ENCODE peak calls at places on chromosome 12, in five cellular contexts. Y is CD4-positive, CD25-positive, alpha-beta regulatory T cell; T is cardiac muscle cell; B is body of pancreas; U is tibial artery. G is an unnamed sample.

GRCh38 chr12:112353389-112353788 is 28.8 kb downstream of the HECTD4 start:
- DNase-seq in U (no peak), T (peak), B (no peak), Y (peak), G (no peak)

GRCh38 chr12:83017001-83017400 is 330.3 kb downstream of the TMTC2 start:
- DNase-seq in B (no peak), T (no peak), Y (no peak), U (no peak), G (no peak)

GRCh38 chr12:53424626-53425514 is 1.2 kb downstream of the AMHR2 start:
- DNase-seq in T (peak), Y (no peak), B (peak), U (no peak), G (no peak)

GRCh38 chr12:122395319-122395718 is 27.1 kb downstream of the CLIP1 start:
- DNase-seq in B (no peak), U (no peak), Y (peak), T (peak), G (no peak)

GRCh38 chr12:1741154-1741949 is 50.5 kb downstream of the ADIPOR2 start:
- DNase-seq in B (no peak), U (no peak), Y (no peak), T (no peak), G (no peak)

GRCh38 chr12:15527201-15527782 is 205.0 kb downstream of the PTPRO start:
- DNase-seq in T (peak), U (peak), Y (no peak), B (no peak), G (no peak)

GRCh38 chr12:100830003-100830795 is 35.6 kb downstream of the ANO4 start:
- DNase-seq in Y (no peak), U (no peak), T (no peak), B (no peak), G (no peak)

GRCh38 chr12:57046947-57047890 is 2.7 kb downstream of the MYO1A start:
- DNase-seq in U (no peak), B (no peak), T (no peak), Y (peak), G (no peak)

GRCh38 chr12:42924482-42924881 is 334.9 kb upstream of the PRICKLE1 start:
- DNase-seq in B (no peak), Y (no peak), T (no peak), U (no peak), G (no peak)

GRCh38 chr12:66662729-66663128 is 16.1 kb downstream of the GRIP1 start:
- DNase-seq in T (peak), U (no peak), B (no peak), Y (no peak), G (no peak)

GRCh38 chr12:121964813-121965643 is 46.6 kb downstream of the CFAP251 start:
- DNase-seq in T (peak), U (no peak), B (no peak), Y (no peak), G (no peak)

GRCh38 chr12:80580254-80580653 is 127.2 kb upstream of the MYF6 start:
- DNase-seq in Y (no peak), B (no peak), U (no peak), T (peak), G (no peak)

GRCh38 chr12:53482626-53483165 is 16.6 kb downstream of the MAP3K12 start:
- DNase-seq in B (no peak), T (no peak), Y (no peak), U (no peak), G (no peak)

GRCh38 chr12:66418908-66419307 is 116.6 kb downstream of the HELB start:
- DNase-seq in Y (no peak), T (no peak), B (no peak), U (no peak), G (no peak)

GRCh38 chr12:29726321-29726692 is 57.4 kb downstream of the TMTC1 start:
- DNase-seq in U (no peak), B (no peak), Y (no peak), T (peak), G (no peak)

GRCh38 chr12:19779393-19780056 is 340.2 kb downstream of the AEBP2 start:
- DNase-seq in U (no peak), Y (no peak), T (peak), B (no peak), G (no peak)

GRCh38 chr12:95998611-95999300 is 2.6 kb upstream of the HAL start:
- DNase-seq in B (peak), T (peak), U (no peak), Y (peak), G (peak)

GRCh38 chr12:79883216-79883615 is 51.7 kb downstream of the PPP1R12A start:
- DNase-seq in B (no peak), Y (no peak), U (no peak), T (peak), G (no peak)

GRCh38 chr12:12483438-12483837 is 79.2 kb downstream of the DUSP16 start:
- DNase-seq in T (no peak), U (no peak), Y (peak), B (no peak), G (no peak)

GRCh38 chr12:51419473-51420228 is 5.0 kb upstream of the SLC4A8 start:
- DNase-seq in B (no peak), T (no peak), Y (no peak), U (no peak), G (no peak)

GRCh38 chr12:113057565-113058485 is 1.3 kb downstream of the DTX1 start:
- DNase-seq in B (no peak), T (no peak), Y (no peak), U (no peak), G (no peak)

GRCh38 chr12:32166510-32166909 is 59.9 kb downstream of the BICD1 start:
- DNase-seq in U (no peak), B (no peak), Y (no peak), T (no peak), G (no peak)

GRCh38 chr12:51901881-51902280 is 5.4 kb upstream of the ACVRL1 start:
- DNase-seq in U (peak), T (no peak), Y (no peak), B (no peak), G (no peak)

GRCh38 chr12:79057540-79057939 is 193.0 kb downstream of the SYT1 start:
- DNase-seq in Y (no peak), U (no peak), T (no peak), B (no peak), G (no peak)

GRCh38 chr12:64610660-64611429 is 550 bp downstream of the RASSF3 start:
- DNase-seq in Y (peak), U (peak), B (peak), T (peak), G (peak)

GRCh38 chr12:68636268-68636667 is 25.6 kb downstream of the RAP1B start:
- DNase-seq in U (no peak), Y (no peak), B (no peak), T (peak), G (no peak)

GRCh38 chr12:98645572-98646067 is 530 bp downstream of the APAF1 start:
- DNase-seq in Y (peak), T (no peak), U (peak), B (no peak), G (peak)

GRCh38 chr12:107486140-107486892 is 199.3 kb upstream of the PWP1 start:
- DNase-seq in T (no peak), Y (no peak), B (no peak), U (no peak), G (no peak)

GRCh38 chr12:116878567-116879508 is 2.4 kb downstream of the HRK start:
- DNase-seq in Y (peak), B (no peak), U (no peak), T (peak), G (no peak)

GRCh38 chr12:106157802-106158201 is 19.0 kb upstream of the NUAK1 start:
- DNase-seq in U (no peak), T (no peak), B (no peak), Y (no peak), G (no peak)

GRCh38 chr12:116867523-116867922 is 13.7 kb downstream of the HRK start:
- DNase-seq in U (no peak), Y (no peak), B (no peak), T (no peak), G (no peak)

GRCh38 chr12:51368640-51369517 is 22.3 kb downstream of the GALNT6 start:
- DNase-seq in U (no peak), Y (peak), T (peak), B (no peak), G (peak)

GRCh38 chr12:32322354-32322753 is 77.0 kb upstream of the FGD4 start:
- DNase-seq in T (no peak), Y (no peak), U (no peak), B (no peak), G (no peak)

GRCh38 chr12:46373303-46374182 is 970 bp upstream of the SLC38A2 start:
- DNase-seq in B (peak), T (peak), U (peak), Y (peak), G (no peak)

GRCh38 chr12:102294568-102294967 is 96.9 kb upstream of the PMCH start:
- DNase-seq in T (no peak), B (no peak), U (no peak), Y (no peak), G (no peak)

GRCh38 chr12:85627584-85627983 is 208.6 kb downstream of the RASSF9 start:
- DNase-seq in T (peak), U (no peak), B (no peak), Y (no peak), G (no peak)

GRCh38 chr12:116037941-116038837 is 239.3 kb downstream of the MED13L start:
- DNase-seq in U (no peak), T (peak), Y (no peak), B (no peak), G (no peak)

GRCh38 chr12:123150273-123150803 is 552 bp downstream of the PITPNM2 start:
- DNase-seq in Y (no peak), T (no peak), B (peak), U (no peak), G (no peak)

DNA sequence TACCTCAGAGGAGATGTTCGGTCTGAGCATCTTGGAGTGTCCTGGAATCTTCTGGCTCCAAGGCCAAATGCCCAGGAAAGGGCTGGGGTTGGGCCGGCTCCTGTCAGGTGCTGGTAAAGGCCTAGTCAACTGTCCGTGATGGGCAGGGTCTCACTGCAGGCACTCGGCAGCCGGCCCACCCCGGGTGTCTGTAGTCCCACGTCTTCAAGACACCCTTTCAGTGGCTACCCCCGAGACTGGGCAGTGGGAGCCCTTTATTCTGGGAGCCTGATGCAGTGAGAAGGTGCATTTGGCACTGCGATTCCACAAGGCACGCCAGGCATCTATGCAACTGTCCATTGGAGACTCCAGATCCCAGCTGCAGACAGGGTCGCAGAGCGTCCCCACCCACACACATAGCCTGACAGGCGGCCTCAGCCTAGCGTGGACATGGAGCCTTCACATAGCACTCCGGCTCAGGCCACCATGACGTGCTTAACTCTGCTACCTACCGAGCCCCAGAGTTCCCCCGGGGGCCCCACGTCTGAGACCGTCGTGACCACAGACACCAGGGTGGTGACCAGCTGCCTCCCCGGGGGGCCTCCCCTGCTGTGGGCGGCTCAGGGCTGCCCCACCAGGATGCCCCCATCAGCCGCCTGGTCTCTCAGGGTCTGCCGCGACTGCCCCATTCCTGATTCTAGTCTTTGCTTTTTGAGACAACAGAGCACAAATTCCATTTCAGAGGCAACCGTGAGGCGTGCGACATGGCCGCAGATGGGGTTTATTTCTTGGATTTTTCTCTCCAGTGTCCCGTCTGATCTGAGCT is 331.8 kb upstream of the SFSWAP start:
- DNase-seq in T (no peak), U (no peak), Y (no peak), B (no peak), G (no peak)
- H3K27ac ChIP-seq in T (no peak), U (no peak), Y (no peak), B (no peak), G (no peak)

DNA sequence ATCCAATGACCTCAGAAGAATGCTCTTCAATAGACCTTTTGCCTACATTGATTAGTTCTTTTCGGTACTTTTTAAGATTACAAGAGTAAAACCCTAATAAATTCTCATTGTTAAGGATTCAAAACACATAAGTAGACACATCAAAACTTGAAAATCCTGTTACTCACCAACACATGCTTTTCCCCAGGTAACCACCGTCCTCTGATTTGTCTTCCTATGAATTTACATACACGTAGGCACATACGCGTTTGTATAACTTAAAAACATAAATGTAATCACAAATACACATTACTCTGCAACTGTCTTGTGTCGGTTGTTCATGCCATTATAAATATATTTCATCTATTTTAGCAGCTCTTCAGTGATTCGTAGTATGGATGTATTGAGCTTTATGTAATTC is 910 bp upstream of the WASHC4 start:
- DNase-seq in B (no peak), T (no peak), Y (peak), U (no peak), G (no peak)
- H3K27ac ChIP-seq in B (peak), T (no peak), Y (no peak), U (peak), G (no peak)

DNA sequence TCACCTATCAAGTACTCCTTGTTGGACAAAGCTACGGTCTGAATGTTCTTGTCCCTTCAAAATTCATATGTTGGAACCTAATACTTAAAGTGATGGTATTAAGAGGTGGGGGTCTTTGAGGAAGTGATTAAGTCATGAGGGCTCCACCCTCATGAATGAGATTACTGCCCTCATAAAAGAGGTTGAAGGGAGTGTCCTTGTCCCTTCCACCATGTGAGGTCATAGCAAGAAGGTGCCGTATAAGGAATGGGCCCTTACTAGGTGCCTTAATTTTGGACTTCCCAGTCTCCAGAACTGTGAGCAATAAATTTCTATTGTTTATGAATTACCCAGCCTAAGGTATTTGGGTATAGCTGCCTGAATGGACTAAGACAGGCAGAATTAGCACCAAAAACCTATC is 191.1 kb upstream of the NUDT4 start:
- DNase-seq in U (no peak), T (no peak), B (no peak), Y (no peak), G (no peak)
- H3K27ac ChIP-seq in U (no peak), T (no peak), B (no peak), Y (no peak), G (no peak)

GRCh38 chr12:109760031-109760929 is 46.7 kb downstream of the FAM222A start:
- DNase-seq in Y (no peak), B (peak), U (peak), T (no peak), G (no peak)
- H3K27ac ChIP-seq in Y (no peak), B (peak), U (no peak), T (peak), G (no peak)